ENCODE peak calls at places on chromosomes 7 and 10, in seven cellular contexts. G is transverse colon, X is nephron progenitor cell, W is epithelial cell of esophagus, C is T-helper 2 cell, F is activated gamma-delta T cell treated with Interleukin-2 at 50 U/mL for 16 hours, Y is 8988T. T is an unnamed sample.

GRCh38 chr7:30474893-30475292 is 3.7 kb downstream of the NOD1 start:
- DNase-seq in G (no peak), X (no peak), W (no peak), C (no peak), F (no peak), Y (no peak), T (no peak)

GRCh38 chr10:19620867-19621266 is 195.4 kb upstream of the PLXDC2 start:
- DNase-seq in G (no peak), X (no peak), W (no peak), C (no peak), F (no peak), Y (no peak), T (no peak)

GRCh38 chr7:14021069-14021468 is 31.6 kb upstream of the ETV1 start:
- DNase-seq in G (no peak), X (no peak), W (peak), C (no peak), F (no peak), Y (no peak), T (no peak)

GRCh38 chr10:31358688-31359330 is 39.8 kb downstream of the ZEB1 start:
- DNase-seq in G (no peak), X (no peak), W (no peak), C (no peak), F (no peak), Y (no peak), T (no peak)

GRCh38 chr7:48611993-48612392 is 312.4 kb upstream of the CDC14C start:
- DNase-seq in G (no peak), X (no peak), W (peak), C (no peak), F (no peak), Y (no peak), T (no peak)

GRCh38 chr7:132536646-132537395 is 39.4 kb downstream of the PLXNA4 start:
- DNase-seq in G (no peak), X (no peak), W (no peak), C (no peak), F (no peak), Y (no peak), T (no peak)

GRCh38 chr7:2299131-2299829 is 15.0 kb downstream of the SNX8 start:
- DNase-seq in G (no peak), X (no peak), W (no peak), C (peak), F (no peak), Y (no peak), T (peak)

GRCh38 chr10:74056081-74056818 is 58.3 kb downstream of the VCL start:
- DNase-seq in G (no peak), X (no peak), W (peak), C (peak), F (no peak), Y (peak), T (no peak)

GRCh38 chr7:128810473-128810872 is 18.7 kb downstream of the CCDC136 start:
- DNase-seq in G (no peak), X (no peak), W (no peak), C (no peak), F (no peak), Y (no peak), T (no peak)

GRCh38 chr7:51009716-51010496 is 227.2 kb upstream of the GRB10 start:
- DNase-seq in G (no peak), X (no peak), W (no peak), C (no peak), F (no peak), Y (no peak), T (no peak)

GRCh38 chr10:98460837-98461499 is 14.2 kb upstream of the HPS1 start:
- DNase-seq in G (peak), X (no peak), W (peak), C (no peak), F (no peak), Y (no peak), T (no peak)

GRCh38 chr7:80393786-80394185 is 118.1 kb downstream of the GNAT3 start:
- DNase-seq in G (no peak), X (no peak), W (no peak), C (no peak), F (no peak), Y (no peak), T (no peak)

GRCh38 chr7:128827971-128828711 is 2.1 kb upstream of the FLNC start:
- DNase-seq in G (no peak), X (peak), W (peak), C (no peak), F (no peak), Y (no peak), T (no peak)

GRCh38 chr7:75968561-75969001 is 25.8 kb downstream of the TMEM120A start:
- DNase-seq in G (no peak), X (no peak), W (no peak), C (no peak), F (no peak), Y (no peak), T (no peak)

GRCh38 chr7:128858380-128859231 is 4.0 kb upstream of the ATP6V1F start:
- DNase-seq in G (no peak), X (no peak), W (no peak), C (no peak), F (no peak), Y (no peak), T (no peak)

GRCh38 chr10:127424594-127425264 is 124.4 kb upstream of the NPS start:
- DNase-seq in G (no peak), X (no peak), W (no peak), C (no peak), F (no peak), Y (no peak), T (no peak)

GRCh38 chr7:158740013-158740656 is 35.5 kb upstream of the NCAPG2 start:
- DNase-seq in G (peak), X (no peak), W (peak), C (no peak), F (no peak), Y (no peak), T (no peak)

GRCh38 chr7:134535272-134535918 is 8.0 kb downstream of the AKR1B10 start:
- DNase-seq in G (no peak), X (no peak), W (no peak), C (no peak), F (no peak), Y (no peak), T (no peak)

GRCh38 chr10:124589491-124590006 is 127.9 kb downstream of the LHPP start:
- DNase-seq in G (no peak), X (no peak), W (peak), C (no peak), F (no peak), Y (no peak), T (no peak)

GRCh38 chr10:78058562-78058961 is 24.9 kb downstream of the RPS24 start:
- DNase-seq in G (no peak), X (no peak), W (no peak), C (no peak), F (no peak), Y (no peak), T (no peak)